ENCODE peak calls at places on chromosomes 12 and 14, in ten cellular contexts. H is KBM-7; X is stimulated activated CD8-positive, alpha-beta memory T cell treated with anti-CD3 and anti-CD28 coated beads, Interleukin-4, amount 100 ng/mL, for 4 hours; S is AG09309; Z is RWPE1; B is WTC11; E is stomach; M is stimulated activated CD4-positive, alpha-beta T cell treated with anti-CD3 and anti-CD28 coated beads, Interleukin-2, amount 100 ng/mL, for 24 hours; U is esophagus squamous epithelium; F is activated effector memory CD4-positive, alpha-beta T cell treated with Interleukin-2 at 50 U/mL for 16 hours. G is an unnamed sample.

GRCh38 chr12:57133916-57134315 is 5.6 kb downstream of the LRP1 start:
- DNase-seq in H (no peak), X (no peak), S (no peak), Z (no peak), B (no peak), E (no peak), M (no peak), U (no peak), F (no peak), G (no peak)

GRCh38 chr12:90679674-90680073 is 275.3 kb downstream of the CCER1 start:
- DNase-seq in H (no peak), X (no peak), S (no peak), Z (peak; percentile 17), B (no peak), E (no peak), M (no peak), U (no peak), F (no peak), G (no peak)

GRCh38 chr12:51381226-51382079 is 9.8 kb downstream of the GALNT6 start:
- DNase-seq in H (no peak), X (no peak), S (no peak), Z (no peak), B (no peak), E (no peak), M (no peak), U (no peak), F (no peak), G (no peak)

GRCh38 chr12:80702889-80703605 is 4.4 kb upstream of the MYF6 start:
- DNase-seq in H (no peak), X (no peak), S (peak; percentile 24), Z (peak; percentile 57), B (no peak), E (no peak), M (no peak), U (no peak), F (no peak), G (no peak)

GRCh38 chr12:78118036-78118435 is 287.3 kb downstream of the NAV3 start:
- DNase-seq in H (peak; percentile 1), X (no peak), S (no peak), Z (no peak), B (peak; percentile 45), E (no peak), M (no peak), U (no peak), F (no peak), G (no peak)

GRCh38 chr14:52776816-52777215 is 14.6 kb downstream of the GNPNAT1 start:
- DNase-seq in H (no peak), X (no peak), S (no peak), Z (no peak), B (no peak), E (no peak), M (no peak), U (no peak), F (no peak), G (no peak)

GRCh38 chr14:80850197-80850814 is 91.2 kb downstream of the CEP128 start:
- DNase-seq in H (peak; percentile 17), X (no peak), S (peak; percentile 7), Z (peak; percentile 15), B (no peak), E (no peak), M (no peak), U (no peak), F (no peak), G (peak; percentile 34)

GRCh38 chr14:72617391-72618011 is 276.4 kb downstream of the DPF3 start:
- DNase-seq in H (no peak), X (no peak), S (no peak), Z (no peak), B (no peak), E (no peak), M (peak; percentile 8), U (no peak), F (no peak), G (no peak)

GRCh38 chr12:131747276-131747675 is 36.4 kb downstream of the SFSWAP start:
- DNase-seq in H (no peak), X (no peak), S (no peak), Z (no peak), B (no peak), E (no peak), M (no peak), U (no peak), F (no peak), G (no peak)

GRCh38 chr12:113109360-113109759 is 26.2 kb downstream of the RASAL1 start:
- DNase-seq in H (no peak), X (no peak), S (no peak), Z (no peak), B (no peak), E (no peak), M (no peak), U (no peak), F (no peak), G (no peak)

GRCh38 chr12:29148065-29148957 is 767 bp upstream of the FAR2 start:
- DNase-seq in H (peak; percentile 53), X (no peak), S (no peak), Z (no peak), B (peak; percentile 12), E (no peak), M (peak; percentile 20), U (no peak), F (no peak), G (peak; percentile 56)

GRCh38 chr12:62191747-62192485 is 68.3 kb upstream of the USP15 start:
- DNase-seq in H (peak; percentile 24), X (no peak), S (no peak), Z (peak; percentile 30), B (peak; percentile 29), E (no peak), M (peak; percentile 22), U (no peak), F (no peak), G (no peak)

GRCh38 chr12:111434680-111435338 is 29.1 kb downstream of the SH2B3 start:
- DNase-seq in H (peak; percentile 55), X (peak; percentile 68), S (no peak), Z (no peak), B (no peak), E (no peak), M (peak; percentile 84), U (no peak), F (peak; percentile 78), G (no peak)

G was measured in Kasumi-1.